ENCODE peak calls at places on chromosomes 16 and 17, in five cellular contexts. One of them, this sample, is unnamed.
A peak's percentile ranks its signal among the peaks of the same experiment; 100 is the strongest.

GRCh38 chr17:69828087-69828486 is 246.9 kb upstream of the KCNJ16 start:
- DNase-seq in psoas muscle: peak; percentile 61
- DNase-seq in transverse colon: no peak
- DNase-seq in GM23338: no peak
- DNase-seq in tibial nerve: no peak
- DNase-seq in this sample: no peak

GRCh38 chr16:46996391-46996790 is 22.9 kb upstream of the DNAJA2 start:
- DNase-seq in psoas muscle: no peak
- DNase-seq in transverse colon: no peak
- DNase-seq in GM23338: peak; percentile 35
- DNase-seq in tibial nerve: no peak
- DNase-seq in this sample: no peak

GRCh38 chr16:10866196-10866976 is 10.6 kb upstream of the CIITA start:
- DNase-seq in psoas muscle: no peak
- DNase-seq in transverse colon: no peak
- DNase-seq in GM23338: no peak
- DNase-seq in tibial nerve: no peak
- DNase-seq in this sample: no peak

GRCh38 chr17:28345420-28346198 is 10.0 kb downstream of the TNFAIP1 start:
- DNase-seq in psoas muscle: no peak
- DNase-seq in transverse colon: no peak
- DNase-seq in GM23338: no peak
- DNase-seq in tibial nerve: no peak
- DNase-seq in this sample: no peak

GRCh38 chr16:72554935-72555334 is 383.0 kb upstream of the PMFBP1 start:
- DNase-seq in psoas muscle: no peak
- DNase-seq in transverse colon: no peak
- DNase-seq in GM23338: no peak
- DNase-seq in tibial nerve: no peak
- DNase-seq in this sample: no peak

GRCh38 chr17:45908460-45908859 is 14.1 kb downstream of the MAPT start:
- DNase-seq in psoas muscle: no peak
- DNase-seq in transverse colon: no peak
- DNase-seq in GM23338: peak; percentile 34
- DNase-seq in tibial nerve: no peak
- DNase-seq in this sample: no peak

GRCh38 chr16:51453296-51453695 is 302.2 kb upstream of the SALL1 start:
- DNase-seq in psoas muscle: no peak
- DNase-seq in transverse colon: no peak
- DNase-seq in GM23338: no peak
- DNase-seq in tibial nerve: no peak
- DNase-seq in this sample: no peak

GRCh38 chr17:43945074-43945824 is 3.0 kb upstream of the PPY start:
- DNase-seq in psoas muscle: no peak
- DNase-seq in transverse colon: no peak
- DNase-seq in GM23338: no peak
- DNase-seq in tibial nerve: no peak
- DNase-seq in this sample: no peak

GRCh38 chr17:73592531-73592961 is 51.7 kb downstream of the SDK2 start:
- DNase-seq in psoas muscle: no peak
- DNase-seq in transverse colon: no peak
- DNase-seq in GM23338: no peak
- DNase-seq in tibial nerve: no peak
- DNase-seq in this sample: peak; percentile 26

GRCh38 chr17:27333410-27333980 is 39.6 kb downstream of the WSB1 start:
- DNase-seq in psoas muscle: no peak
- DNase-seq in transverse colon: no peak
- DNase-seq in GM23338: no peak
- DNase-seq in tibial nerve: no peak
- DNase-seq in this sample: no peak

GRCh38 chr16:83473109-83473508 is 334.7 kb upstream of the HSBP1 start:
- DNase-seq in psoas muscle: no peak
- DNase-seq in transverse colon: no peak
- DNase-seq in GM23338: no peak
- DNase-seq in tibial nerve: no peak
- DNase-seq in this sample: no peak

GRCh38 chr16:11964761-11965539 is at the start of gene TNFRSF17:
- DNase-seq in psoas muscle: no peak
- DNase-seq in transverse colon: peak; percentile 13
- DNase-seq in GM23338: no peak
- DNase-seq in tibial nerve: no peak
- DNase-seq in this sample: no peak

GRCh38 chr16:89256651-89257254 is 39.2 kb downstream of the ZNF778 start:
- DNase-seq in psoas muscle: peak; percentile 81
- DNase-seq in transverse colon: peak; percentile 75
- DNase-seq in GM23338: peak; percentile 89
- DNase-seq in tibial nerve: no peak
- DNase-seq in this sample: no peak

GRCh38 chr17:75442168-75443103 is 14.0 kb upstream of the TMEM94 start:
- DNase-seq in psoas muscle: no peak
- DNase-seq in transverse colon: no peak
- DNase-seq in GM23338: no peak
- DNase-seq in tibial nerve: no peak
- DNase-seq in this sample: no peak

GRCh38 chr16:22322021-22322471 is 24.8 kb downstream of the POLR3E start:
- DNase-seq in psoas muscle: no peak
- DNase-seq in transverse colon: no peak
- DNase-seq in GM23338: no peak
- DNase-seq in tibial nerve: no peak
- DNase-seq in this sample: no peak

GRCh38 chr17:72588561-72588960 is 467.7 kb downstream of the SOX9 start:
- DNase-seq in psoas muscle: no peak
- DNase-seq in transverse colon: no peak
- DNase-seq in GM23338: no peak
- DNase-seq in tibial nerve: no peak
- DNase-seq in this sample: no peak

GRCh38 chr16:142405-142804 is 3.9 kb upstream of the NPRL3 start:
- DNase-seq in psoas muscle: no peak
- DNase-seq in transverse colon: no peak
- DNase-seq in GM23338: no peak
- DNase-seq in tibial nerve: no peak
- DNase-seq in this sample: no peak

GRCh38 chr17:72890711-72891110 is 201.8 kb downstream of the SLC39A11 start:
- DNase-seq in psoas muscle: no peak
- DNase-seq in transverse colon: no peak
- DNase-seq in GM23338: no peak
- DNase-seq in tibial nerve: no peak
- DNase-seq in this sample: no peak

GRCh38 chr16:46857261-46857962 is 26.4 kb upstream of the C16orf87 start:
- DNase-seq in psoas muscle: peak; percentile 62
- DNase-seq in transverse colon: no peak
- DNase-seq in GM23338: peak; percentile 59
- DNase-seq in tibial nerve: no peak
- DNase-seq in this sample: no peak

GRCh38 chr17:29077320-29077719 is 34.4 kb downstream of the PIPOX start:
- DNase-seq in psoas muscle: no peak
- DNase-seq in transverse colon: no peak
- DNase-seq in GM23338: no peak
- DNase-seq in tibial nerve: no peak
- DNase-seq in this sample: no peak

GRCh38 chr17:41052594-41052993 is 2.4 kb downstream of the KRTAP2-2 start:
- DNase-seq in psoas muscle: no peak
- DNase-seq in transverse colon: no peak
- DNase-seq in GM23338: no peak
- DNase-seq in tibial nerve: no peak
- DNase-seq in this sample: no peak

GRCh38 chr17:57482657-57483056 is 226.3 kb downstream of the MSI2 start:
- DNase-seq in psoas muscle: no peak
- DNase-seq in transverse colon: no peak
- DNase-seq in GM23338: no peak
- DNase-seq in tibial nerve: no peak
- DNase-seq in this sample: no peak

GRCh38 chr16:53872248-53873221 is 168.6 kb downstream of the FTO start:
- DNase-seq in psoas muscle: no peak
- DNase-seq in transverse colon: no peak
- DNase-seq in GM23338: no peak
- DNase-seq in tibial nerve: no peak
- DNase-seq in this sample: no peak

GRCh38 chr16:63292036-63292435 is 1255.8 kb upstream of the CDH8 start:
- DNase-seq in psoas muscle: no peak
- DNase-seq in transverse colon: no peak
- DNase-seq in GM23338: no peak
- DNase-seq in tibial nerve: no peak
- DNase-seq in this sample: no peak

GRCh38 chr16:63287411-63287810 is 1251.2 kb upstream of the CDH8 start:
- DNase-seq in psoas muscle: no peak
- DNase-seq in transverse colon: no peak
- DNase-seq in GM23338: no peak
- DNase-seq in tibial nerve: no peak
- DNase-seq in this sample: no peak

GRCh38 chr16:63289834-63290460 is 1253.7 kb upstream of the CDH8 start:
- DNase-seq in psoas muscle: no peak
- DNase-seq in transverse colon: peak; percentile 15
- DNase-seq in GM23338: peak; percentile 80
- DNase-seq in tibial nerve: no peak
- DNase-seq in this sample: peak; percentile 25
- TF ChIP-seq CTCF in psoas muscle: peak; percentile 34
- TF ChIP-seq CTCF in transverse colon: peak; percentile 45
- TF ChIP-seq CTCF in GM23338: peak; percentile 94
- TF ChIP-seq CTCF in tibial nerve: peak; percentile 19
- TF ChIP-seq CTCF in this sample: peak; percentile 79

GRCh38 chr17:79354173-79354820 is 256.6 kb downstream of the RBFOX3 start:
- DNase-seq in psoas muscle: peak; percentile 23
- DNase-seq in transverse colon: no peak
- DNase-seq in GM23338: no peak
- DNase-seq in tibial nerve: no peak
- DNase-seq in this sample: no peak

GRCh38 chr17:79353016-79353415 is 257.8 kb downstream of the RBFOX3 start:
- DNase-seq in psoas muscle: peak; percentile 30
- DNase-seq in transverse colon: no peak
- DNase-seq in GM23338: no peak
- DNase-seq in tibial nerve: no peak
- DNase-seq in this sample: no peak

GRCh38 chr17:79355186-79355585 is 255.7 kb downstream of the RBFOX3 start:
- DNase-seq in psoas muscle: peak; percentile 25
- DNase-seq in transverse colon: no peak
- DNase-seq in GM23338: no peak
- DNase-seq in tibial nerve: no peak
- DNase-seq in this sample: no peak

GRCh38 chr17:79350516-79350915 is 260.3 kb downstream of the RBFOX3 start:
- DNase-seq in psoas muscle: peak; percentile 29
- DNase-seq in transverse colon: no peak
- DNase-seq in GM23338: no peak
- DNase-seq in tibial nerve: no peak
- DNase-seq in this sample: no peak

DNA sequence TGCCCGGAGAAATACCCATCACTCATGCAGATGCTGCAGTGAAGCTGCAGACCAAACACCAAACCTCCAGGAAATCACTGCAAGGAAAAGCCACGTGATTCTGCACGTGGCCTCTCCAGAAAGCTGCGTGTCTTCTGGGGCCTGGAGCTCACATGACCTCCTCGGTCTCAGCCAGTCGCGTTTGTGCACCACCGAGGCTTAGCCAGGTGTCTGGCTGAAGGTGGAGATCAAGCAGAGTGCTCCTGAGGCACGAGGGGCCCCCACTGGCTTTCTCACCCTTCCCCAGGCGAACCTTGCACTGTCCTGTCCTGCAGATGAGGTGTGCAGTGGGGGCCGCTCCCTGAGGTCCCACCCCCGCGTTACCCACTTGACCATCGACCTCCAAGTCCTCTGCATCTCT is 257.3 kb downstream of the RBFOX3 start:
- DNase-seq in psoas muscle: peak; percentile 12
- DNase-seq in transverse colon: no peak
- DNase-seq in GM23338: no peak
- DNase-seq in tibial nerve: no peak
- DNase-seq in this sample: no peak
- H3K4me1 ChIP-seq in psoas muscle: no peaks in the 10 kb centered on the region
- H3K4me1 ChIP-seq in transverse colon: no peaks in the 10 kb centered on the region
- H3K4me1 ChIP-seq in GM23338: no peaks in the 10 kb centered on the region
- H3K4me1 ChIP-seq in tibial nerve: no peaks in the 10 kb centered on the region
- H3K4me1 ChIP-seq in this sample: no peaks in the 10 kb centered on the region

DNA sequence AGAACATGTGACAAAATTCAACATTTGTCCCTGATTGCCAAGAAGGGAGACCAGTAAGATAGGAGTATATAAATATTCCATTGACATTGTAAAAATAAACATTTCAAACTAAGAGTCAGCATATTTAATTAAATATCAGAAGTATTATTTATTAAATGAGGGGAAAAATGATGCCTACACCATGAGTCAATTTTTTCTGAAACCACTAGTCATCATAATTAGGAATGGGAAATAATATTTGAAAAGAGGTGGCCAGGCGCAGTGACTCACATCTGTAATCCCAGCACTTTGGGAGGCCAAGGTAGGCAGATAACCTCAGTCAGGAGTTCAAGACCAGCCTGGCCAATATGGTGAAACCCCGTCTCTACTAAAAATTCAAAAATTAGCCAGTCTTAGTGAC is 2.1 kb downstream of the CMTM1 start:
- DNase-seq in psoas muscle: no peak
- DNase-seq in transverse colon: no peak
- DNase-seq in GM23338: no peak
- DNase-seq in tibial nerve: no peak
- DNase-seq in this sample: no peak
- H3K27ac ChIP-seq in psoas muscle: no peak overlapping the region
- H3K27ac ChIP-seq in transverse colon: no peak overlapping the region
- H3K27ac ChIP-seq in GM23338: no peak overlapping the region
- H3K27ac ChIP-seq in tibial nerve: no peak overlapping the region
- H3K27ac ChIP-seq in this sample: no peak overlapping the region

GRCh38 chr17:39073353-39073752 is 78.1 kb downstream of the PLXDC1 start:
- DNase-seq in psoas muscle: no peak
- DNase-seq in transverse colon: no peak
- DNase-seq in GM23338: no peak
- DNase-seq in tibial nerve: no peak
- DNase-seq in this sample: no peak

GRCh38 chr17:39073916-39074315 is 77.5 kb downstream of the PLXDC1 start:
- DNase-seq in psoas muscle: no peak
- DNase-seq in transverse colon: no peak
- DNase-seq in GM23338: no peak
- DNase-seq in tibial nerve: no peak
- DNase-seq in this sample: no peak

GRCh38 chr17:39064814-39065213 is 86.6 kb downstream of the PLXDC1 start:
- DNase-seq in psoas muscle: no peak
- DNase-seq in transverse colon: no peak
- DNase-seq in GM23338: no peak
- DNase-seq in tibial nerve: no peak
- DNase-seq in this sample: no peak

GRCh38 chr17:39071573-39071972 is 79.9 kb downstream of the PLXDC1 start:
- DNase-seq in psoas muscle: no peak
- DNase-seq in transverse colon: no peak
- DNase-seq in GM23338: no peak
- DNase-seq in tibial nerve: no peak
- DNase-seq in this sample: no peak

DNA sequence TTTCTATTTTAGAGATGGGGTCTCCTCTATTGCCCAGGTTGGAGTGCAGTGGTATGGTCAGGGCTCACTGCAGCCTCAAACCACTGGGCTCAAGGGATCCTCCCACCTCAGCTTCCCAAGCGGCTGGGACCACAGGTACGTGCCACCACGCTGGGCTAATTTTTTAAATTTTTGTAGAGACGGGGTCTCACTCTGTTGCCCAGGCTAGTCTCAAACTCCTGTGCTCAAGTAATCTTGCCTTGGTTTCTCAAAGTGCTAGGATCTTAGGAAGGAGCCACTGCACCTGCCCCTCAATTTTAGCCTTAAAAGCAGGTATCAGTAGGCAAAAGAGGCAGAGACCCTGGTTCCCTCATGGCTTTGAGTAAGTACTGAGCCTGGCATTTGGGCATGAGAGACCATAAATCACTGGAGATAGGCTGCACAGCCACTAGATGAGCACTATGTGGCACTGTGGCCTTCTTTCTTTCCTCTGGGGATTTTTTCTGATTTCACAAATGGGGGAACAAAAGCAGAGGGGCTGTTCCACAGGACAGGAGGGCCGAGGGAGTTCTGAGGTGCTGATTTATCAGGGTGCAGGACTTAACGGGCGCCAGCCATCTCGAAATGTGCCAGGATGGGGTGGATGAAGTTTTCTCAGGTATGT is 82.2 kb downstream of the PLXDC1 start:
- DNase-seq in psoas muscle: no peak
- DNase-seq in transverse colon: no peak
- DNase-seq in GM23338: peak; percentile 82
- DNase-seq in tibial nerve: no peak
- DNase-seq in this sample: peak; percentile 48
- TF ChIP-seq CTCF in psoas muscle: peak; percentile 44
- TF ChIP-seq CTCF in transverse colon: peak; percentile 52
- TF ChIP-seq CTCF in GM23338: peak; percentile 69
- TF ChIP-seq CTCF in tibial nerve: peak; percentile 51
- TF ChIP-seq CTCF in this sample: peak; percentile 85